ENCODE peak calls at places on chromosomes 6 and 20, in six cellular contexts. Z, X, D, G, O and Y are unnamed samples.

GRCh38 chr6:11806561-11807317 is 28.1 kb upstream of the ADTRP start:
- DNase-seq in Z (no peak), X (peak; percentile 24), D (no peak), G (no peak), O (no peak), Y (no peak)

GRCh38 chr6:36118550-36119107 is 11.7 kb upstream of the MAPK13 start:
- DNase-seq in Z (peak; percentile 51), X (no peak), D (peak; percentile 26), G (no peak), O (no peak), Y (no peak)

GRCh38 chr6:117496383-117496990 is 14.0 kb downstream of the DCBLD1 start:
- DNase-seq in Z (no peak), X (no peak), D (peak; percentile 81), G (no peak), O (no peak), Y (no peak)

GRCh38 chr6:30554962-30555361 is 1.3 kb downstream of the GNL1 start:
- DNase-seq in Z (no peak), X (no peak), D (no peak), G (no peak), O (no peak), Y (no peak)

GRCh38 chr20:50336631-50337030 is 146.0 kb downstream of the CEBPB start:
- DNase-seq in Z (no peak), X (no peak), D (peak; percentile 74), G (no peak), O (no peak), Y (no peak)

GRCh38 chr6:126118058-126118759 is 131.9 kb downstream of the TRMT11 start:
- DNase-seq in Z (no peak), X (no peak), D (peak; percentile 8), G (no peak), O (no peak), Y (no peak)

GRCh38 chr6:41917528-41917927 is 3.4 kb downstream of the MED20 start:
- DNase-seq in Z (no peak), X (no peak), D (peak; percentile 92), G (no peak), O (no peak), Y (no peak)

GRCh38 chr6:3117912-3118352 is 579 bp upstream of the BPHL start:
- DNase-seq in Z (no peak), X (no peak), D (no peak), G (no peak), O (no peak), Y (no peak)

GRCh38 chr20:17795449-17796095 is 95.8 kb downstream of the BANF2 start:
- DNase-seq in Z (no peak), X (no peak), D (peak; percentile 8), G (no peak), O (no peak), Y (no peak)

GRCh38 chr6:158251565-158251964 is 60.7 kb upstream of the TULP4 start:
- DNase-seq in Z (no peak), X (no peak), D (no peak), G (no peak), O (no peak), Y (no peak)

GRCh38 chr20:17896771-17897369 is 71.7 kb downstream of the SNX5 start:
- DNase-seq in Z (no peak), X (no peak), D (peak; percentile 41), G (no peak), O (no peak), Y (no peak)

GRCh38 chr20:61178431-61179080 is 73.5 kb upstream of the CDH4 start:
- DNase-seq in Z (peak; percentile 23), X (no peak), D (no peak), G (no peak), O (no peak), Y (no peak)

GRCh38 chr6:88089708-88090107 is 42.1 kb downstream of the SPACA1 start:
- DNase-seq in Z (no peak), X (no peak), D (no peak), G (no peak), O (no peak), Y (no peak)

GRCh38 chr6:55664581-55665223 is 85.7 kb upstream of the HMGCLL1 start:
- DNase-seq in Z (no peak), X (no peak), D (peak; percentile 53), G (no peak), O (no peak), Y (no peak)

GRCh38 chr6:130932956-130933355 is 105.8 kb downstream of the SMLR1 start:
- DNase-seq in Z (no peak), X (no peak), D (no peak), G (no peak), O (no peak), Y (no peak)

GRCh38 chr6:112931835-112932234 is 584.7 kb downstream of the RFPL4B start:
- DNase-seq in Z (no peak), X (no peak), D (peak; percentile 36), G (no peak), O (no peak), Y (no peak)

GRCh38 chr20:17511401-17511800 is 19.8 kb downstream of the BFSP1 start:
- DNase-seq in Z (no peak), X (no peak), D (no peak), G (peak; percentile 6), O (no peak), Y (no peak)

GRCh38 chr20:17654649-17655285 is 27.3 kb downstream of the RRBP1 start:
- DNase-seq in Z (peak; percentile 61), X (no peak), D (peak; percentile 80), G (no peak), O (peak; percentile 39), Y (no peak)

GRCh38 chr6:64415936-64416335 is 780.3 kb downstream of the PHF3 start:
- DNase-seq in Z (no peak), X (no peak), D (no peak), G (no peak), O (no peak), Y (no peak)

GRCh38 chr20:35129647-35130069 is 17.5 kb downstream of the EDEM2 start:
- DNase-seq in Z (no peak), X (no peak), D (peak; percentile 63), G (no peak), O (no peak), Y (no peak)

GRCh38 chr6:21598662-21599061 is 5.1 kb downstream of the SOX4 start:
- DNase-seq in Z (no peak), X (no peak), D (peak; percentile 5), G (no peak), O (no peak), Y (no peak)

GRCh38 chr20:41734506-41734945 is 116.3 kb upstream of the CHD6 start:
- DNase-seq in Z (peak; percentile 37), X (no peak), D (peak; percentile 57), G (no peak), O (peak; percentile 38), Y (peak; percentile 32)

GRCh38 chr6:118589186-118589585 is 41.1 kb downstream of the PLN start:
- DNase-seq in Z (no peak), X (no peak), D (peak; percentile 67), G (no peak), O (no peak), Y (no peak)

GRCh38 chr6:39188577-39188976 is 40.7 kb downstream of the KCNK5 start:
- DNase-seq in Z (peak; percentile 67), X (no peak), D (no peak), G (no peak), O (no peak), Y (no peak)

GRCh38 chr6:138052783-138053182 is 54.4 kb downstream of the PERP start:
- DNase-seq in Z (no peak), X (no peak), D (no peak), G (no peak), O (no peak), Y (no peak)

GRCh38 chr20:3786126-3786484 is 435 bp downstream of the CENPB start:
- DNase-seq in Z (peak; percentile 71), X (no peak), D (peak; percentile 80), G (peak; percentile 83), O (no peak), Y (peak; percentile 83)

GRCh38 chr6:22444335-22444734 is 125.0 kb upstream of the HDGFL1 start:
- DNase-seq in Z (no peak), X (no peak), D (no peak), G (no peak), O (no peak), Y (no peak)